ENCODE peak calls at places on chromosomes 6 and 20, in nine cellular contexts. One of them, this sample, is unnamed.

GRCh38 chr6:29553268-29554057 is 6.1 kb downstream of the UBD start:
- DNase-seq in endothelial cell: peak
- DNase-seq in upper lobe of right lung: peak
- DNase-seq in T-helper 17 cell: no peak
- DNase-seq in NCI-H146: no peak
- DNase-seq in cardiac fibroblast: peak
- DNase-seq in substantia nigra: no peak
- DNase-seq in GOT3: no peak
- DNase-seq in foreskin fibroblast: peak
- DNase-seq in this sample: peak

GRCh38 chr6:5173862-5174643 is 86.7 kb downstream of the LYRM4 start:
- DNase-seq in endothelial cell: no peak
- DNase-seq in NCI-H146: no peak
- DNase-seq in GOT3: no peak
- DNase-seq in foreskin fibroblast: no peak
- DNase-seq in upper lobe of right lung: no peak
- DNase-seq in substantia nigra: peak
- DNase-seq in cardiac fibroblast: peak
- DNase-seq in T-helper 17 cell: no peak
- DNase-seq in this sample: no peak

GRCh38 chr6:123962508-123962907 is 158.8 kb downstream of the NKAIN2 start:
- DNase-seq in substantia nigra: no peak
- DNase-seq in upper lobe of right lung: peak
- DNase-seq in GOT3: no peak
- DNase-seq in endothelial cell: no peak
- DNase-seq in NCI-H146: peak
- DNase-seq in foreskin fibroblast: no peak
- DNase-seq in cardiac fibroblast: no peak
- DNase-seq in T-helper 17 cell: no peak
- DNase-seq in this sample: no peak

GRCh38 chr20:52941803-52942202 is 30.4 kb upstream of the TSHZ2 start:
- DNase-seq in endothelial cell: no peak
- DNase-seq in foreskin fibroblast: no peak
- DNase-seq in T-helper 17 cell: no peak
- DNase-seq in GOT3: no peak
- DNase-seq in upper lobe of right lung: no peak
- DNase-seq in cardiac fibroblast: no peak
- DNase-seq in NCI-H146: no peak
- DNase-seq in substantia nigra: no peak
- DNase-seq in this sample: no peak

GRCh38 chr6:47200536-47201334 is 109.0 kb downstream of the TNFRSF21 start:
- DNase-seq in GOT3: no peak
- DNase-seq in upper lobe of right lung: no peak
- DNase-seq in cardiac fibroblast: no peak
- DNase-seq in foreskin fibroblast: no peak
- DNase-seq in NCI-H146: no peak
- DNase-seq in T-helper 17 cell: no peak
- DNase-seq in endothelial cell: no peak
- DNase-seq in substantia nigra: no peak
- DNase-seq in this sample: no peak

GRCh38 chr20:57420571-57421257 is 29.5 kb downstream of the RBM38 start:
- DNase-seq in GOT3: no peak
- DNase-seq in substantia nigra: no peak
- DNase-seq in NCI-H146: no peak
- DNase-seq in foreskin fibroblast: no peak
- DNase-seq in endothelial cell: no peak
- DNase-seq in upper lobe of right lung: no peak
- DNase-seq in T-helper 17 cell: no peak
- DNase-seq in cardiac fibroblast: no peak
- DNase-seq in this sample: no peak

GRCh38 chr20:15902493-15902892 is 670.8 kb downstream of the KIF16B start:
- DNase-seq in NCI-H146: no peak
- DNase-seq in T-helper 17 cell: no peak
- DNase-seq in GOT3: no peak
- DNase-seq in cardiac fibroblast: no peak
- DNase-seq in upper lobe of right lung: no peak
- DNase-seq in endothelial cell: peak
- DNase-seq in foreskin fibroblast: no peak
- DNase-seq in substantia nigra: no peak
- DNase-seq in this sample: no peak

GRCh38 chr20:45823949-45824835 is 2.9 kb downstream of the TNNC2 start:
- DNase-seq in cardiac fibroblast: peak
- DNase-seq in GOT3: no peak
- DNase-seq in endothelial cell: peak
- DNase-seq in upper lobe of right lung: no peak
- DNase-seq in T-helper 17 cell: peak
- DNase-seq in foreskin fibroblast: peak
- DNase-seq in NCI-H146: peak
- DNase-seq in substantia nigra: no peak
- DNase-seq in this sample: peak

GRCh38 chr6:106360989-106361430 is 493 bp downstream of the CRYBG1 start:
- DNase-seq in NCI-H146: peak
- DNase-seq in cardiac fibroblast: no peak
- DNase-seq in GOT3: no peak
- DNase-seq in upper lobe of right lung: peak
- DNase-seq in foreskin fibroblast: no peak
- DNase-seq in substantia nigra: no peak
- DNase-seq in endothelial cell: peak
- DNase-seq in T-helper 17 cell: no peak
- DNase-seq in this sample: peak

GRCh38 chr20:37249304-37249703 is 12.3 kb downstream of the GHRH start:
- DNase-seq in upper lobe of right lung: no peak
- DNase-seq in cardiac fibroblast: no peak
- DNase-seq in substantia nigra: no peak
- DNase-seq in endothelial cell: no peak
- DNase-seq in GOT3: no peak
- DNase-seq in T-helper 17 cell: no peak
- DNase-seq in NCI-H146: no peak
- DNase-seq in foreskin fibroblast: no peak
- DNase-seq in this sample: no peak

GRCh38 chr20:53343433-53343832 is 250.2 kb downstream of the ZNF217 start:
- DNase-seq in GOT3: no peak
- DNase-seq in foreskin fibroblast: no peak
- DNase-seq in NCI-H146: peak
- DNase-seq in upper lobe of right lung: no peak
- DNase-seq in T-helper 17 cell: no peak
- DNase-seq in cardiac fibroblast: no peak
- DNase-seq in substantia nigra: no peak
- DNase-seq in endothelial cell: no peak
- DNase-seq in this sample: no peak

GRCh38 chr6:35419431-35419830 is 32.7 kb upstream of the FANCE start:
- DNase-seq in GOT3: no peak
- DNase-seq in foreskin fibroblast: peak
- DNase-seq in cardiac fibroblast: peak
- DNase-seq in endothelial cell: no peak
- DNase-seq in upper lobe of right lung: no peak
- DNase-seq in substantia nigra: peak
- DNase-seq in T-helper 17 cell: no peak
- DNase-seq in NCI-H146: peak
- DNase-seq in this sample: no peak

GRCh38 chr6:150377211-150377781 is 8.5 kb downstream of the IYD start:
- DNase-seq in foreskin fibroblast: no peak
- DNase-seq in endothelial cell: no peak
- DNase-seq in cardiac fibroblast: no peak
- DNase-seq in NCI-H146: no peak
- DNase-seq in substantia nigra: peak
- DNase-seq in GOT3: no peak
- DNase-seq in T-helper 17 cell: no peak
- DNase-seq in upper lobe of right lung: no peak
- DNase-seq in this sample: no peak

GRCh38 chr20:3101737-3102574 is 17.4 kb upstream of the AVP start:
- DNase-seq in foreskin fibroblast: no peak
- DNase-seq in NCI-H146: no peak
- DNase-seq in substantia nigra: no peak
- DNase-seq in T-helper 17 cell: no peak
- DNase-seq in cardiac fibroblast: no peak
- DNase-seq in endothelial cell: no peak
- DNase-seq in upper lobe of right lung: no peak
- DNase-seq in GOT3: no peak
- DNase-seq in this sample: no peak

GRCh38 chr6:12136905-12137304 is 124.8 kb downstream of the HIVEP1 start:
- DNase-seq in substantia nigra: no peak
- DNase-seq in cardiac fibroblast: peak
- DNase-seq in foreskin fibroblast: peak
- DNase-seq in endothelial cell: no peak
- DNase-seq in T-helper 17 cell: no peak
- DNase-seq in upper lobe of right lung: no peak
- DNase-seq in GOT3: no peak
- DNase-seq in NCI-H146: no peak
- DNase-seq in this sample: no peak

GRCh38 chr6:33312361-33313104 is 1.3 kb downstream of the TAPBP start:
- DNase-seq in upper lobe of right lung: peak
- DNase-seq in NCI-H146: peak
- DNase-seq in substantia nigra: peak
- DNase-seq in cardiac fibroblast: peak
- DNase-seq in foreskin fibroblast: peak
- DNase-seq in GOT3: no peak
- DNase-seq in T-helper 17 cell: peak
- DNase-seq in endothelial cell: peak
- DNase-seq in this sample: peak

GRCh38 chr6:159217595-159218275 is 48.5 kb downstream of the FNDC1 start:
- DNase-seq in NCI-H146: peak
- DNase-seq in GOT3: no peak
- DNase-seq in upper lobe of right lung: no peak
- DNase-seq in T-helper 17 cell: no peak
- DNase-seq in cardiac fibroblast: no peak
- DNase-seq in endothelial cell: peak
- DNase-seq in foreskin fibroblast: peak
- DNase-seq in substantia nigra: no peak
- DNase-seq in this sample: no peak

GRCh38 chr20:33401042-33401921 is at the start of gene CDK5RAP1:
- DNase-seq in substantia nigra: peak
- DNase-seq in NCI-H146: peak
- DNase-seq in cardiac fibroblast: peak
- DNase-seq in endothelial cell: peak
- DNase-seq in foreskin fibroblast: peak
- DNase-seq in upper lobe of right lung: peak
- DNase-seq in GOT3: peak
- DNase-seq in T-helper 17 cell: peak
- DNase-seq in this sample: peak

GRCh38 chr20:53438368-53438767 is 155.3 kb downstream of the ZNF217 start:
- DNase-seq in cardiac fibroblast: no peak
- DNase-seq in endothelial cell: no peak
- DNase-seq in NCI-H146: no peak
- DNase-seq in T-helper 17 cell: no peak
- DNase-seq in substantia nigra: no peak
- DNase-seq in GOT3: no peak
- DNase-seq in upper lobe of right lung: no peak
- DNase-seq in foreskin fibroblast: no peak
- DNase-seq in this sample: no peak

GRCh38 chr6:30875244-30876038 is 8.9 kb upstream of the DDR1 start:
- DNase-seq in foreskin fibroblast: no peak
- DNase-seq in upper lobe of right lung: no peak
- DNase-seq in NCI-H146: peak
- DNase-seq in cardiac fibroblast: no peak
- DNase-seq in endothelial cell: no peak
- DNase-seq in GOT3: no peak
- DNase-seq in substantia nigra: no peak
- DNase-seq in T-helper 17 cell: no peak
- DNase-seq in this sample: peak

GRCh38 chr6:150634641-150635292 is 35.1 kb downstream of the PLEKHG1 start:
- DNase-seq in foreskin fibroblast: no peak
- DNase-seq in T-helper 17 cell: no peak
- DNase-seq in substantia nigra: no peak
- DNase-seq in GOT3: no peak
- DNase-seq in cardiac fibroblast: peak
- DNase-seq in NCI-H146: no peak
- DNase-seq in upper lobe of right lung: no peak
- DNase-seq in endothelial cell: no peak
- DNase-seq in this sample: no peak

GRCh38 chr6:91088515-91088914 is 501.6 kb upstream of the MAP3K7 start:
- DNase-seq in cardiac fibroblast: no peak
- DNase-seq in substantia nigra: no peak
- DNase-seq in endothelial cell: no peak
- DNase-seq in NCI-H146: peak
- DNase-seq in foreskin fibroblast: no peak
- DNase-seq in GOT3: no peak
- DNase-seq in upper lobe of right lung: no peak
- DNase-seq in T-helper 17 cell: no peak
- DNase-seq in this sample: no peak

GRCh38 chr20:45629496-45630100 is at the start of gene WFDC10A:
- DNase-seq in cardiac fibroblast: peak
- DNase-seq in foreskin fibroblast: peak
- DNase-seq in substantia nigra: peak
- DNase-seq in upper lobe of right lung: no peak
- DNase-seq in GOT3: no peak
- DNase-seq in endothelial cell: peak
- DNase-seq in NCI-H146: no peak
- DNase-seq in T-helper 17 cell: no peak
- DNase-seq in this sample: no peak

GRCh38 chr20:33772439-33772838 is 38.7 kb upstream of the CHMP4B start:
- DNase-seq in upper lobe of right lung: no peak
- DNase-seq in T-helper 17 cell: no peak
- DNase-seq in GOT3: no peak
- DNase-seq in foreskin fibroblast: no peak
- DNase-seq in cardiac fibroblast: no peak
- DNase-seq in endothelial cell: no peak
- DNase-seq in NCI-H146: no peak
- DNase-seq in substantia nigra: no peak
- DNase-seq in this sample: no peak

GRCh38 chr6:159929819-159930218 is 39.0 kb downstream of the MAS1 start:
- DNase-seq in upper lobe of right lung: no peak
- DNase-seq in endothelial cell: no peak
- DNase-seq in substantia nigra: no peak
- DNase-seq in cardiac fibroblast: peak
- DNase-seq in foreskin fibroblast: no peak
- DNase-seq in GOT3: no peak
- DNase-seq in T-helper 17 cell: peak
- DNase-seq in NCI-H146: peak
- DNase-seq in this sample: no peak

GRCh38 chr20:58800134-58800650 is 50.5 kb downstream of the GNAS-AS1 start:
- DNase-seq in upper lobe of right lung: no peak
- DNase-seq in endothelial cell: no peak
- DNase-seq in GOT3: no peak
- DNase-seq in foreskin fibroblast: no peak
- DNase-seq in cardiac fibroblast: no peak
- DNase-seq in substantia nigra: no peak
- DNase-seq in NCI-H146: no peak
- DNase-seq in T-helper 17 cell: no peak
- DNase-seq in this sample: no peak

GRCh38 chr6:151240036-151240685 is 394 bp downstream of the AKAP12 start:
- DNase-seq in foreskin fibroblast: peak
- DNase-seq in upper lobe of right lung: peak
- DNase-seq in cardiac fibroblast: peak
- DNase-seq in T-helper 17 cell: no peak
- DNase-seq in GOT3: no peak
- DNase-seq in substantia nigra: peak
- DNase-seq in endothelial cell: peak
- DNase-seq in NCI-H146: peak
- DNase-seq in this sample: peak

GRCh38 chr20:1671891-1672669 is 14.5 kb upstream of the SIRPG start:
- DNase-seq in T-helper 17 cell: no peak
- DNase-seq in GOT3: no peak
- DNase-seq in substantia nigra: peak
- DNase-seq in NCI-H146: no peak
- DNase-seq in upper lobe of right lung: no peak
- DNase-seq in cardiac fibroblast: no peak
- DNase-seq in endothelial cell: no peak
- DNase-seq in foreskin fibroblast: no peak
- DNase-seq in this sample: no peak

GRCh38 chr6:43009124-43009523 is 4.6 kb downstream of the MEA1 start:
- DNase-seq in NCI-H146: peak
- DNase-seq in GOT3: no peak
- DNase-seq in foreskin fibroblast: peak
- DNase-seq in endothelial cell: peak
- DNase-seq in upper lobe of right lung: no peak
- DNase-seq in substantia nigra: peak
- DNase-seq in cardiac fibroblast: peak
- DNase-seq in T-helper 17 cell: no peak
- DNase-seq in this sample: peak

GRCh38 chr6:167750956-167751358 is 75.8 kb upstream of the AFDN start:
- DNase-seq in substantia nigra: peak
- DNase-seq in GOT3: no peak
- DNase-seq in upper lobe of right lung: peak
- DNase-seq in NCI-H146: no peak
- DNase-seq in foreskin fibroblast: no peak
- DNase-seq in T-helper 17 cell: no peak
- DNase-seq in cardiac fibroblast: no peak
- DNase-seq in endothelial cell: no peak
- DNase-seq in this sample: peak

GRCh38 chr6:143252961-143253360 is 192.3 kb downstream of the AIG1 start:
- DNase-seq in NCI-H146: no peak
- DNase-seq in foreskin fibroblast: no peak
- DNase-seq in GOT3: no peak
- DNase-seq in cardiac fibroblast: no peak
- DNase-seq in endothelial cell: no peak
- DNase-seq in upper lobe of right lung: no peak
- DNase-seq in T-helper 17 cell: no peak
- DNase-seq in substantia nigra: no peak
- DNase-seq in this sample: no peak